ENCODE peak calls at places on chromosomes 13 and 19, in six cellular contexts. S is K562, I is A549, H is endothelial cell of umbilical vein, A is HepG2, V is GM12878. L is an unnamed sample.

GRCh38 chr19:18053571-18054219 is 33.0 kb downstream of the IL12RB1 start:
- DNase-seq in S (no peak), I (no peak), H (no peak), A (no peak), V (no peak), L (no peak)

GRCh38 chr13:37094840-37095239 is 10.6 kb downstream of the CSNK1A1L start:
- DNase-seq in S (no peak), I (no peak), H (no peak), A (no peak), V (no peak), L (peak)

GRCh38 chr13:39038569-39038898 is 278 bp downstream of the NHLRC3 start:
- DNase-seq in S (peak), I (no peak), H (no peak), A (peak), V (no peak), L (peak)

GRCh38 chr19:38402967-38403674 is at the start of gene FAM98C:
- DNase-seq in S (peak), I (peak), H (peak), A (peak), V (peak), L (peak)

GRCh38 chr13:40102854-40103253 is 447.4 kb downstream of the COG6 start:
- DNase-seq in S (peak), I (peak), H (no peak), A (peak), V (no peak), L (peak)

GRCh38 chr13:42279986-42280385 is 8.0 kb downstream of the AKAP11 start:
- DNase-seq in S (no peak), I (no peak), H (peak), A (no peak), V (no peak), L (no peak)

GRCh38 chr13:80341098-80341701 is at the start of gene SPRY2:
- DNase-seq in S (peak), I (peak), H (peak), A (peak), V (no peak), L (peak)

GRCh38 chr19:492091-492531 is 4.2 kb upstream of the MADCAM1 start:
- DNase-seq in S (peak), I (no peak), H (no peak), A (no peak), V (no peak), L (no peak)

GRCh38 chr19:48750771-48751504 is 1.5 kb downstream of the FUT1 start:
- DNase-seq in S (no peak), I (no peak), H (no peak), A (no peak), V (no peak), L (peak)

GRCh38 chr13:52022355-52022754 is 2.1 kb upstream of the UTP14C start:
- DNase-seq in S (peak), I (no peak), H (no peak), A (no peak), V (no peak), L (no peak)

GRCh38 chr13:66780814-66781213 is 449.3 kb downstream of the PCDH9 start:
- DNase-seq in S (no peak), I (no peak), H (no peak), A (no peak), V (no peak), L (no peak)

GRCh38 chr19:35306473-35307246 is 14.7 kb downstream of the MAG start:
- DNase-seq in S (peak), I (peak), H (no peak), A (peak), V (no peak), L (peak)

GRCh38 chr19:45362291-45362690 is 8.1 kb downstream of the ERCC2 start:
- DNase-seq in S (no peak), I (no peak), H (no peak), A (no peak), V (no peak), L (no peak)

GRCh38 chr13:98804336-98804855 is 51.9 kb upstream of the SLC15A1 start:
- DNase-seq in S (no peak), I (no peak), H (no peak), A (no peak), V (no peak), L (no peak)

GRCh38 chr13:44311011-44311481 is 62.6 kb upstream of the SERP2 start:
- DNase-seq in S (no peak), I (no peak), H (no peak), A (no peak), V (no peak), L (no peak)

GRCh38 chr13:31172001-31172400 is 10.3 kb upstream of the HSPH1 start:
- DNase-seq in S (no peak), I (no peak), H (peak), A (no peak), V (no peak), L (peak)

GRCh38 chr13:41462427-41462826 is 5.1 kb downstream of the RGCC start:
- DNase-seq in S (no peak), I (no peak), H (no peak), A (no peak), V (no peak), L (no peak)

GRCh38 chr13:107716241-107716640 is 499.1 kb downstream of the LIG4 start:
- DNase-seq in S (no peak), I (no peak), H (no peak), A (no peak), V (no peak), L (no peak)

GRCh38 chr13:29756506-29756905 is 93.9 kb downstream of the UBL3 start:
- DNase-seq in S (no peak), I (no peak), H (no peak), A (no peak), V (no peak), L (no peak)

GRCh38 chr13:35518337-35518736 is 41.8 kb upstream of the MAB21L1 start:
- DNase-seq in S (no peak), I (no peak), H (no peak), A (no peak), V (no peak), L (no peak)

GRCh38 chr13:109400625-109401257 is 385.6 kb downstream of the IRS2 start:
- DNase-seq in S (no peak), I (no peak), H (no peak), A (no peak), V (no peak), L (no peak)

GRCh38 chr13:45086484-45086883 is 33.8 kb upstream of the GTF2F2 start:
- DNase-seq in S (no peak), I (no peak), H (no peak), A (no peak), V (no peak), L (no peak)

DNA sequence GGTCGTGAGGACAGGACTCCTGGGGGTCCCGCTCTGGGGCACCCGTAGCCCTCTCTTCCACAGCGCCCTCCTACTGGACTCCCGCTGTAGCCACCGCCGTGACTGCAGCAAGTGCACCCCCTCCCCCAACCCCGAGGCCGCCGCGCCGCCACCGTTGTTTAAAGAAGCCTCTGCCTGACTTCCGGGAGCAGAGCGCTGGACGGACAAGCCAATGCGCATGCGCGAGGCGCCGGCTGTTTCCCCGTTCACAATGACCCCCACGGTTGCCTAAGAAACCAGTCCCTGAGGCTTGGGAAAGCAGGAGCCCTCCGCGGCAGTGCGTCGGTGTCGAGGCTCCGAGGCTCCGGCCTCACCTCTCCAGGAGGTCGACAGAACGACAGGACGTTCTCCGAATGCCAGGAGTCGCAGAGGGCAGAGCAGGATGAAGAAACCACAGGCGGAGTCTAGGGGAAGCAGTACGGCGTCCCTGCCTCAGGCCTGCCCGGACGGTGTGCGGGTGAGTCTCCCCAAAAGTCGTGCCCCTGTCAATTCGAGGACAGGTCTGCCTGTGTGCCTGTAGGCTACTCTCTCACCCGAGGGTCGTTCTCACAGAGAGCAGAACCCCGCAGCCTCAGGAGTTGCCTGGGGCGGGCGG is 70.5 kb upstream of the ZNF420 start:
- DNase-seq in S (peak), I (no peak), H (no peak), A (no peak), V (no peak), L (no peak)
- TF ChIP-seq MAX in S (no peak), I (no peak), H (no peak), A (no peak), V (no peak), L (no peak)

DNA sequence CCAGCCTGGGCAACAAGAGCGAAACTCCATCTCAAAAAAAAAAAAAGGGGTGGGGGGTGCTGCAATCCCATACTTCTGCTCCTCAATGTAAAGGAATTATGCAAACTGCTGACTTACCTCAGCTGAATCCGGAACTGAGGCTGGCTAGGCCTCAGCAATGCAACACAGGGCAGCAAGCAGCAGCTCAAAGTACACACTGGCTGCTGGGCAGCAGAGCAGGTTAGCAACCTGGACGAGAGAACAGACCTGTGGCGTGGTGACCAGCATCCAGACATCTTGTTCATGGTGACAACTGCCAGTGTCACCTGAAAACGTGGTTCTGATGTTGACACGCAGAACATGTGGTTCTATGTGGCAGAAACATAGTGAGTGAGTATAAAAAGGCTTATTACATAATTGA is 28.1 kb downstream of the ZNF14 start:
- DNase-seq in S (no peak), I (no peak), H (no peak), A (peak), V (no peak), L (no peak)
- TF ChIP-seq MYC in S (no peak), I (no peak), H (no peak), A (no peak), V (no peak), L (no peak)

DNA sequence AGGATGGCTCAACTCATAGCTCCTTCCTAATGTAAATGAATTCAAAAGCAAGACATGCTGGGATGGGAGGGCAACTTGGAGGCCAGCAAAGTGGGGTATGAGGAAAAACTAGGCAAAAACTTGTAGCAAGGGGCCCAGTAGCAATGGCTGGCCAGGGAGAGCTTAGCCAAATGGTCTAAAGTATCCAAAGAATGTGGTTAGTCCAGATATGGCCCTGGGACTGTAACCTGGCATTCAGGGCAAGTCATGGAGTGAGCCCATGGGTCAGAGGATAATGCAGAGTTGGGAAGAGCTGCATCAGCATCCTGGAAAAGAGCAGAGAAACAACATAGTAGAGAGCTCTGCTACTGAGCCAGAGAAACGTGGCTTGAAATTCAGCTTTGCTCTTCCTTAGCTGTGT is 191.7 kb downstream of the SUCLA2 start:
- DNase-seq in S (no peak), I (no peak), H (no peak), A (no peak), V (no peak), L (no peak)
- TF ChIP-seq CTCF in S (no peak), I (no peak), H (no peak), A (no peak), V (no peak), L (no peak)

GRCh38 chr13:73060251-73061160 is 1.7 kb downstream of the KLF5 start:
- DNase-seq in S (peak), I (no peak), H (peak), A (no peak), V (no peak), L (peak)

GRCh38 chr13:73061478-73062275 is 2.9 kb downstream of the KLF5 start:
- DNase-seq in S (no peak), I (no peak), H (no peak), A (no peak), V (no peak), L (peak)

GRCh38 chr13:73058741-73059459 is at the start of gene KLF5:
- DNase-seq in S (peak), I (peak), H (peak), A (peak), V (peak), L (peak)

GRCh38 chr13:73058432-73058740 is 419 bp upstream of the KLF5 start:
- DNase-seq in S (no peak), I (no peak), H (no peak), A (no peak), V (no peak), L (no peak)

DNA sequence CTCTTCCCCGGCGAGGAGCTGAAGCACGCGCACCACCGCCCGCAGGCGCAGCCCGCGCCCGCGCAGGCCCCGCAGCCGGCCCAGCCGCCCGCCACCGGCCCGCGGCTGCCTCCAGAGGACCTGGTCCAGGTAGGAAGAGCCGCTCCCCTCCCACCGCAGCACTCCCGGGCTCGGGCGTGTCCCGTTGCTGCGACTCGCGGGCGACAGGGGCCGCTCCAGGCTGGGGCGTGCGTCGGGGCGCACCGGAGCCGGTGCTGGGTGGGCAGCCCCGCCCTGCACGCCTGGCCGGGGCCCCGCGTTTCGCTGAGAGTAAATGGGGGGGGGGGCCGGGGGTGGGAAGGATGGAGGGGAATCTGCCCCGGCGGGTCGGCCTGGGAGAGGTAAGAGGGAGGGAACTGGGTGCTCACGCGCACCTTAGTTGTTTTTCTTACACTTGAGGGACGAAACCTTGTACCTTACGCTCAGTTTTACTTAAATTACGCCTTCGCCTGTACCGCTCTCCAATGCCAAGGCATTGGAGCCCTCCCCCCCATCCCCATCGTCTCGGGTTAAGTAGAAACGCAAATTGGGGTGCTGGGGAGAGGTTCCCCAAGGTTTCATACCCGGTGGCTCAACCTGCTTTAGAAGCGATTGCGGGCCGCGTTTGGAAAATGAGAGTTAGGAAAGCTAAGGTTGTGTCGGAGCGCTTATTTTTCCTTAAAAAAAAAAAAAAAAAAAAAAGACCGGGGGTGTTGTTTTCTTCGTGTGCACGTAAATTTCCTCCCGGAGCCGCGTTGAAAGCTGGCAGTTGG is 850 bp downstream of the KLF5 start:
- DNase-seq in S (peak), I (no peak), H (peak), A (peak), V (no peak), L (peak)
- TF ChIP-seq MAX in S (no peak), I (no peak), H (no peak), A (no peak), V (no peak), L (no peak)

GRCh38 chr19:13934785-13935109 is 3.5 kb downstream of the PODNL1 start:
- DNase-seq in S (no peak), I (no peak), H (no peak), A (no peak), V (no peak), L (no peak)
- TF ChIP-seq MYC in S (no peak), I (no peak), H (no peak), A (no peak), V (no peak), L (no peak)

GRCh38 chr13:58081301-58081820 is 449.8 kb downstream of the PCDH17 start:
- DNase-seq in S (no peak), I (no peak), H (no peak), A (no peak), V (no peak), L (no peak)

GRCh38 chr13:58080806-58081205 is 449.3 kb downstream of the PCDH17 start:
- DNase-seq in S (no peak), I (no peak), H (no peak), A (no peak), V (no peak), L (no peak)

GRCh38 chr13:58087566-58087965 is 456.0 kb downstream of the PCDH17 start:
- DNase-seq in S (no peak), I (no peak), H (no peak), A (no peak), V (no peak), L (no peak)

GRCh38 chr13:58085819-58086218 is 454.3 kb downstream of the PCDH17 start:
- DNase-seq in S (no peak), I (no peak), H (no peak), A (no peak), V (no peak), L (peak)
- TF ChIP-seq CTCF in S (no peak), I (no peak), H (no peak), A (no peak), V (no peak), L (no peak)

GRCh38 chr19:6803036-6803404 is 30.5 kb downstream of the VAV1 start:
- DNase-seq in S (no peak), I (no peak), H (no peak), A (no peak), V (no peak), L (peak)

GRCh38 chr19:6806488-6806887 is 34.0 kb downstream of the VAV1 start:
- DNase-seq in S (peak), I (no peak), H (no peak), A (no peak), V (no peak), L (peak)

GRCh38 chr19:6800991-6801396 is 28.5 kb downstream of the VAV1 start:
- DNase-seq in S (no peak), I (peak), H (peak), A (peak), V (no peak), L (no peak)

GRCh38 chr19:6802336-6803035 is 30.0 kb downstream of the VAV1 start:
- DNase-seq in S (peak), I (peak), H (peak), A (no peak), V (peak), L (peak)

GRCh38 chr19:6801397-6802086 is 29.0 kb downstream of the VAV1 start:
- DNase-seq in S (peak), I (peak), H (peak), A (no peak), V (peak), L (peak)
- TF ChIP-seq MAX in S (peak), I (no peak), H (no peak), A (no peak), V (no peak), L (peak)

GRCh38 chr13:21825186-21825585 is 154.3 kb downstream of the FGF9 start:
- DNase-seq in S (no peak), I (no peak), H (no peak), A (peak), V (no peak), L (no peak)

GRCh38 chr13:21823949-21824348 is 153.1 kb downstream of the FGF9 start:
- DNase-seq in S (no peak), I (no peak), H (no peak), A (no peak), V (no peak), L (peak)

GRCh38 chr13:21825801-21826200 is 154.9 kb downstream of the FGF9 start:
- DNase-seq in S (no peak), I (no peak), H (no peak), A (no peak), V (no peak), L (no peak)

GRCh38 chr13:21823416-21823815 is 152.5 kb downstream of the FGF9 start:
- DNase-seq in S (no peak), I (no peak), H (no peak), A (no peak), V (no peak), L (no peak)

DNA sequence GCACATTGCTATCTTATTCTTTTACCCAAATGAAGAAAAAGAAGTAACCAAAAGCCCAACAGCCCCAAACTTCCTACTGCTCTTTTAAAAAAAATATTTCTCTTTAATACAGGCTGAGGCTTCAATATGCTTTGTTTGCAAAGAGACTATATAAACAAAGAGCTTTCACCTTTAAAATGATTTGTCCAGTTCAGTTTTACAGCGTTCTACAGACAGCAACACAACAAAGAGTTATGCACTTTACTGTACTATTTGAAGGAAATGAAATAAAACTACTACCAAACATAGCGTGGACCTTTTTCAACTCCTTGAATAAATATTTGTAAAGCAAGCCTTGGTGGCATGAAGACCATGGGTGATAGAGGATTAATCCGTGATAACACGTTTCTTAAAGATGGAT is 151.2 kb downstream of the FGF9 start:
- DNase-seq in S (no peak), I (no peak), H (no peak), A (no peak), V (no peak), L (no peak)
- TF ChIP-seq MYC in S (no peak), I (no peak), H (no peak), A (no peak), V (no peak), L (no peak)

L was measured in NB4.